ENCODE peak calls at places on chromosomes 6 and 20, in four cellular contexts. F is heart left ventricle, B is IMR-90, A is adrenal gland. P is an unnamed sample.

GRCh38 chr6:149934249-149935156 is 7.3 kb upstream of the ULBP2 start:
- DNase-seq in F (peak), A (peak), B (peak), P (no peak)

GRCh38 chr20:59191756-59192532 is 28.3 kb downstream of the ZNF831 start:
- DNase-seq in A (no peak), B (no peak), F (no peak), P (no peak)

GRCh38 chr6:125112934-125113333 is 40.6 kb upstream of the TPD52L1 start:
- DNase-seq in B (no peak), F (no peak), A (no peak), P (no peak)

GRCh38 chr6:144195671-144196070 is 45.4 kb downstream of the STX11 start:
- DNase-seq in F (no peak), A (no peak), B (peak), P (no peak)

GRCh38 chr20:3652217-3652616 is 11.0 kb downstream of the GFRA4 start:
- DNase-seq in B (no peak), A (no peak), F (no peak), P (no peak)

GRCh38 chr6:14784596-14785360 is 461.1 kb upstream of the JARID2 start:
- DNase-seq in A (no peak), B (no peak), F (no peak), P (no peak)

GRCh38 chr6:30450908-30451818 is 38.1 kb upstream of the HLA-E start:
- DNase-seq in F (peak), A (peak), B (peak), P (no peak)

GRCh38 chr6:70292144-70292543 is 10.7 kb downstream of the COL9A1 start:
- DNase-seq in A (no peak), F (no peak), B (no peak), P (no peak)

GRCh38 chr6:31663961-31664789 is 622 bp downstream of the GPANK1 start:
- DNase-seq in A (peak), B (peak), F (peak), P (no peak)

GRCh38 chr6:135331002-135331401 is 149.9 kb downstream of the MYB start:
- DNase-seq in A (no peak), B (peak), F (no peak), P (no peak)

GRCh38 chr6:8057263-8057662 is 6.9 kb downstream of the BLOC1S5 start:
- DNase-seq in A (no peak), F (no peak), B (peak), P (no peak)

GRCh38 chr6:158713469-158713868 is 63.6 kb downstream of the SYTL3 start:
- DNase-seq in A (no peak), F (no peak), B (no peak), P (no peak)

GRCh38 chr6:158488065-158488464 is 71.8 kb upstream of the TMEM181 start:
- DNase-seq in A (no peak), B (peak), F (no peak), P (no peak)

GRCh38 chr6:1055015-1055921 is 256.6 kb upstream of the FOXQ1 start:
- DNase-seq in A (no peak), F (no peak), B (no peak), P (no peak)

GRCh38 chr6:20708367-20709124 is 174.3 kb downstream of the CDKAL1 start:
- DNase-seq in A (no peak), B (peak), F (no peak), P (no peak)

GRCh38 chr6:109460161-109460830 is 4.7 kb upstream of the MICAL1 start:
- DNase-seq in A (no peak), B (no peak), F (no peak), P (no peak)

GRCh38 chr6:52496609-52497008 is 76.5 kb downstream of the EFHC1 start:
- DNase-seq in B (no peak), F (no peak), A (no peak), P (no peak)

GRCh38 chr6:39791850-39792500 is at the start of gene DAAM2:
- DNase-seq in F (peak), B (peak), A (peak), P (no peak)
- TF ChIP-seq POLR2A in F (no peak), B (no peak), A (no peak), P (peak)

GRCh38 chr6:42337985-42338572 is 113.6 kb downstream of the TRERF1 start:
- DNase-seq in F (no peak), A (no peak), B (no peak), P (no peak)

GRCh38 chr6:42336431-42336830 is 115.3 kb downstream of the TRERF1 start:
- DNase-seq in F (no peak), B (no peak), A (no peak), P (no peak)

GRCh38 chr6:42334870-42335269 is 116.9 kb downstream of the TRERF1 start:
- DNase-seq in B (no peak), A (no peak), F (no peak), P (no peak)

GRCh38 chr6:42333622-42334021 is 116.0 kb upstream of the MRPS10 start:
- DNase-seq in A (no peak), F (no peak), B (no peak), P (no peak)

GRCh38 chr6:42335896-42336295 is 115.8 kb downstream of the TRERF1 start:
- DNase-seq in B (peak), A (no peak), F (no peak), P (no peak)
- TF ChIP-seq CTCF in B (no peak), A (no peak), F (no peak), P (no peak)

DNA sequence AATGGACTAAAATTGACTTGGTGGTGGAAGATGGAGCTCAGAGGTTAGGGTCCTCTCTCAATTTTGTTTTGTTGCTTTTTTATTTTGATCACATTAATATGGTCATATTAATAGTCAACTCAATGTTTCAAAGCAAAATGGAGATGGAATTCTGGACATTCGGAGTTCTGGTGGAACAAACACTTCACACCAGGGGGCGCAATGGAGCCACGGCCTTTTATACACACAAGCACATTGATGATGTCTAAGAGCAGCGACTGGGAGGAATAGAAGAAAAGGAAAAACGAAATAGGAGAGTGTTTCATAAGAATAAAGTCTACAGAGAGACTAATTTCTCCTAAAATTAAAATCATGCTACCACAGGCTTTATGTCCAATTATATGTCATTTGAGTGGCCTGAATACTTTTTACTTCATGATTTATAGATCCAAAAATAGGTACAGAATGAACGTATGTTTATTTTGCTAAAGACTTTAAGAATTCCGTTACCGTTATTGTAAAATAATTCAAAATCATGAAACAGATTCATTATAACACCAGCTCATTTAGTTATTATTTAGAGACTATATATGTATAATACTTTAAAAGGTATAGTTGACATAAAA is 197.6 kb upstream of the SASH1 start:
- DNase-seq in B (peak), F (peak), A (peak), P (no peak)
- H3K4me3 ChIP-seq in B (no peak), F (no peak), A (no peak), P (no peak)

DNA sequence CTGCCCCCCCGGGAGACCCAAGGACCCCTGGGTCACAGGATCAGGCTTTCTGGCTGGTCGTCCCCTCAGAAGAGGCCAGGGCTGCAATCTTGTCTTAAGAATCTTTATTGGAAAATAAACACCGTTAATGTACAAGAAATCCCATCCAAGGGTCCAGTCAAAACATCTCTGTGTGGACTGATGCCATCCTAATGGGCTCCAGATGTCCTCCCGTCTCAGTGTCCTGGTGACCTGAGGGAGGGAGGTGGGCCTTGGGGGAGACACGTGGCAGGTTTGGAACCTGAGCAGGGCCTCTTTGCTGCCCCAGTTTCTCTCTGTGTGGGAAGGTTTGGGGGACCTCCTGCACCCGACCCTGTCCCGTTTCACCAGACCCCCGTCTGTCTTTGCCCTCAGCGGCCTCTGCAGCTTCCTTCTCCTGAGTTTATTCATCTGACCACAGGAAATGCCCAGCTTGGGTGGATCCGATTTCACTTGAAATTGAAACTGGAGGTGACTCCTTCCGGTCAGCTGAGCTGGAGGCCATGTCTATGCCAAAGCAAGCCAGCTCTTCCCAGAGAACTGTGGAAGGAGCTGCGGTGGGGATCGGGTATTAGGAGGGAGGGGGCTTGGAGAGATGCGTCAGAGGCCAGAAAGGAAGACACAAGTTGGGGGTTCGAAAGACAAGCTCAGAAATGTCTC is 75.1 kb downstream of the SLC2A10 start:
- DNase-seq in F (no peak), A (no peak), B (peak), P (no peak)
- TF ChIP-seq POLR2A in F (no peak), A (no peak), B (no peak), P (no peak)

GRCh38 chr6:9540534-9541126 is 874.2 kb downstream of the TFAP2A start:
- DNase-seq in A (no peak), B (peak), F (no peak), P (no peak)
- TF ChIP-seq CTCF in A (peak), B (peak), F (peak), P (peak)

DNA sequence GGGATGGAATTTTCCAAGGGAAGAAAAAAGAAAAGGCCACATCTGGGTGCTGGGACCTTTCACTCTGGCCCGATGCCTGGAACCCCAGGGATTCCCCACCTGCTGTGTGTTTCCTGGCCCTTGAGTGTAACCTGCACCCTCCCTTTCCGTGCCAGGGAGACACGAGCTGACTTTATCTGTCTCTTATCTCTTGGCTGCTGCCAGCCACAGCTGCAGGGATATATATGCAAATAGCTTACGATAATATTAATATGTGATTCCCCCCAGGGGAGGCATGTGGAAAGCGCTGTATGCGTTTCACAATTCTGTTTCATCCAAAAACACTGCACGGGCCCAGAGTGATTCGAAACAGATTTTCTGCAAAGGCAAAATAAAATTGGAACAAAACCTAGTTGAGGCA is 1.5 kb downstream of the RIPOR3 start:
- DNase-seq in A (peak), F (peak), B (no peak), P (no peak)
- H3K4me3 ChIP-seq in A (no peak), F (no peak), B (no peak), P (peak)

GRCh38 chr20:46135856-46136633 is 17.9 kb downstream of the CD40 start:
- DNase-seq in A (no peak), F (no peak), B (no peak), P (no peak)
- TF ChIP-seq POLR2A in A (no peak), F (no peak), B (no peak), P (no peak)